ENCODE peak calls at places on chromosome 19, in seven cellular contexts. I is IMR-90, W is astrocyte of the spinal cord, P is BJ, Y is LoVo, G is DMS153, X is T-helper 1 cell. A is an unnamed sample.

GRCh38 chr19:41354343-41354974 is 737 bp upstream of the TGFB1 start:
- DNase-seq in I (no peak), Y (no peak), G (no peak), X (no peak), P (no peak), W (no peak), A (no peak)

GRCh38 chr19:34499155-34499834 is 17.7 kb downstream of the WTIP start:
- DNase-seq in G (no peak), P (no peak), W (no peak), X (no peak), Y (no peak), I (no peak), A (no peak)

GRCh38 chr19:14300281-14300680 is 81.0 kb upstream of the ADGRE5 start:
- DNase-seq in G (no peak), X (no peak), I (no peak), P (no peak), W (no peak), Y (no peak), A (no peak)

GRCh38 chr19:43519436-43520088 is 7.4 kb downstream of the ETHE1 start:
- DNase-seq in P (no peak), W (peak), Y (peak), G (peak), I (peak), X (peak), A (peak)

GRCh38 chr19:49872245-49873148 is 4.7 kb downstream of the AKT1S1 start:
- DNase-seq in X (no peak), Y (no peak), G (no peak), I (no peak), P (no peak), W (no peak), A (no peak)

GRCh38 chr19:23996549-23996948 is 81.9 kb downstream of the ZNF726 start:
- DNase-seq in X (no peak), Y (no peak), G (no peak), P (no peak), W (no peak), I (no peak), A (no peak)

GRCh38 chr19:42281175-42282035 is 12.4 kb downstream of the CIC start:
- DNase-seq in G (peak), I (peak), X (no peak), P (no peak), Y (no peak), W (peak), A (peak)

GRCh38 chr19:4067396-4068057 is 828 bp upstream of the ZBTB7A start:
- DNase-seq in I (no peak), W (no peak), X (peak), Y (no peak), P (no peak), G (no peak), A (no peak)

GRCh38 chr19:12774588-12775555 is at the start of gene HOOK2:
- DNase-seq in P (no peak), W (no peak), X (no peak), G (peak), I (no peak), Y (peak), A (no peak)

GRCh38 chr19:45469835-45470146 is 2.0 kb downstream of the FOSB start:
- DNase-seq in G (peak), X (peak), W (peak), I (no peak), Y (no peak), P (no peak), A (peak)

GRCh38 chr19:47351545-47351944 is 2.4 kb downstream of the DHX34 start:
- DNase-seq in X (no peak), Y (no peak), I (peak), W (peak), G (no peak), P (no peak), A (no peak)

GRCh38 chr19:575527-576506 is 3.4 kb downstream of the BSG start:
- DNase-seq in X (no peak), W (peak), P (no peak), G (no peak), I (peak), Y (no peak), A (no peak)